ENCODE peak calls at places on chromosome 9, in seven cellular contexts. S is transverse colon, L is HCT116, D is ovary, T is lower leg skin, P is tibial nerve, G is A549. F is an unnamed sample.

GRCh38 chr9:107336718-107337360 is 53.8 kb downstream of the RAD23B start:
- DNase-seq in T (peak), S (no peak), D (no peak), P (no peak), L (no peak), G (no peak), F (no peak)

GRCh38 chr9:6096821-6097220 is 81.4 kb upstream of the RANBP6 start:
- DNase-seq in G (peak), L (no peak), T (no peak), P (no peak), D (no peak), S (no peak), F (no peak)

GRCh38 chr9:18910858-18911257 is 122.2 kb downstream of the SAXO1 start:
- DNase-seq in G (no peak), L (no peak), D (no peak), T (no peak), S (no peak), P (no peak), F (no peak)

GRCh38 chr9:4433379-4433778 is 56.9 kb upstream of the SLC1A1 start:
- DNase-seq in L (no peak), D (no peak), S (no peak), P (no peak), T (no peak), G (no peak), F (peak)

GRCh38 chr9:97703437-97704326 is 6.5 kb upstream of the XPA start:
- DNase-seq in P (no peak), L (peak), D (peak), T (no peak), S (no peak), G (peak), F (no peak)

GRCh38 chr9:95060246-95060645 is 257.3 kb downstream of the FANCC start:
- DNase-seq in G (no peak), T (no peak), P (no peak), S (no peak), L (no peak), D (no peak), F (no peak)

GRCh38 chr9:21031091-21031817 is at the start of gene HACD4:
- DNase-seq in G (peak), L (no peak), T (peak), S (peak), D (peak), P (peak), F (peak)

GRCh38 chr9:131732061-131732526 is 7.8 kb downstream of the RAPGEF1 start:
- DNase-seq in D (no peak), T (peak), P (no peak), S (peak), L (no peak), G (no peak), F (no peak)

GRCh38 chr9:99019523-99020331 is 76.0 kb downstream of the COL15A1 start:
- DNase-seq in G (peak), T (no peak), P (no peak), D (no peak), L (no peak), S (no peak), F (no peak)

GRCh38 chr9:95461448-95462381 is 55.1 kb downstream of the PTCH1 start:
- DNase-seq in S (no peak), D (no peak), L (no peak), G (no peak), P (no peak), T (no peak), F (peak)

GRCh38 chr9:120655005-120655622 is 59.2 kb downstream of the MEGF9 start:
- DNase-seq in G (no peak), D (no peak), S (no peak), P (no peak), T (no peak), L (no peak), F (no peak)

GRCh38 chr9:23379842-23380241 is 446.2 kb downstream of the ELAVL2 start:
- DNase-seq in L (no peak), G (no peak), D (no peak), T (no peak), P (no peak), S (peak), F (no peak)

GRCh38 chr9:71663931-71664459 is 104.3 kb downstream of the CEMIP2 start:
- DNase-seq in T (no peak), G (no peak), L (no peak), S (no peak), D (no peak), P (no peak), F (no peak)

GRCh38 chr9:78234810-78235209 is 1.1 kb upstream of the CEP78 start:
- DNase-seq in P (no peak), G (no peak), S (no peak), L (no peak), T (no peak), D (no peak), F (peak)

GRCh38 chr9:133199648-133200321 is 9.3 kb downstream of the OBP2B start:
- DNase-seq in L (no peak), T (no peak), D (no peak), G (no peak), P (no peak), S (peak), F (peak)

GRCh38 chr9:37328561-37329227 is 93.8 kb upstream of the GRHPR start:
- DNase-seq in T (no peak), D (no peak), P (no peak), S (no peak), L (no peak), G (no peak), F (no peak)

GRCh38 chr9:135147473-135147805 is 60.0 kb downstream of the OLFM1 start:
- DNase-seq in T (no peak), P (no peak), L (no peak), G (no peak), D (no peak), S (no peak), F (no peak)

GRCh38 chr9:7045361-7045760 is 287.6 kb downstream of the KDM4C start:
- DNase-seq in L (no peak), G (no peak), T (no peak), D (no peak), S (no peak), P (no peak), F (no peak)

GRCh38 chr9:81789751-81790150 is 100.4 kb upstream of the TLE1 start:
- DNase-seq in T (no peak), G (no peak), D (no peak), L (no peak), P (no peak), S (no peak), F (no peak)

GRCh38 chr9:136074706-136075105 is 20.4 kb downstream of the NACC2 start:
- DNase-seq in D (no peak), P (no peak), G (no peak), S (no peak), T (no peak), L (no peak), F (no peak)

GRCh38 chr9:17623965-17624364 is 45.1 kb downstream of the SH3GL2 start:
- DNase-seq in T (no peak), P (no peak), G (no peak), L (no peak), D (no peak), S (no peak), F (no peak)

GRCh38 chr9:97536480-97536879 is 35.0 kb downstream of the TMOD1 start:
- DNase-seq in T (no peak), G (no peak), D (peak), L (no peak), S (no peak), P (no peak), F (no peak)

GRCh38 chr9:107131108-107131799 is 151.8 kb upstream of the RAD23B start:
- DNase-seq in S (no peak), T (no peak), D (no peak), P (no peak), L (no peak), G (no peak), F (no peak)

GRCh38 chr9:68999393-69000105 is 14.4 kb downstream of the PRKACG start:
- DNase-seq in L (peak), D (peak), S (peak), T (peak), P (peak), G (peak), F (peak)

GRCh38 chr9:90921104-90921503 is 119.5 kb downstream of the SYK start:
- DNase-seq in P (no peak), S (peak), D (no peak), T (peak), G (no peak), L (no peak), F (no peak)

GRCh38 chr9:110432253-110432652 is 94.6 kb upstream of the TXNDC8 start:
- DNase-seq in S (no peak), L (no peak), P (no peak), G (no peak), T (no peak), D (no peak), F (peak)

GRCh38 chr9:111978616-111979015 is 82.0 kb downstream of the UGCG start:
- DNase-seq in G (no peak), T (no peak), D (no peak), S (no peak), L (no peak), P (no peak), F (no peak)

GRCh38 chr9:126420643-126421564 is 94.3 kb downstream of the MVB12B start:
- DNase-seq in T (no peak), P (no peak), D (no peak), S (no peak), G (peak), L (peak), F (no peak)

GRCh38 chr9:107005201-107005600 is 142.2 kb downstream of the ZNF462 start:
- DNase-seq in D (no peak), L (no peak), P (no peak), S (no peak), G (no peak), T (no peak), F (no peak)

GRCh38 chr9:131579789-131580211 is 34.5 kb downstream of the PRRT1B start:
- DNase-seq in L (no peak), P (no peak), D (no peak), S (no peak), T (no peak), G (no peak), F (no peak)

GRCh38 chr9:13487498-13487897 is 208.0 kb upstream of the MPDZ start:
- DNase-seq in D (no peak), P (no peak), S (no peak), T (no peak), L (no peak), G (no peak), F (no peak)

GRCh38 chr9:87259543-87259942 is 238.1 kb upstream of the DAPK1 start:
- DNase-seq in S (no peak), P (peak), D (no peak), T (no peak), G (no peak), L (no peak), F (no peak)

GRCh38 chr9:37395229-37395628 is 27.3 kb upstream of the GRHPR start:
- DNase-seq in S (no peak), T (no peak), G (no peak), L (no peak), P (no peak), D (no peak), F (no peak)

GRCh38 chr9:133284362-133284761 is 9.4 kb upstream of the ABO start:
- DNase-seq in D (no peak), G (no peak), S (no peak), P (no peak), T (no peak), L (no peak), F (no peak)

GRCh38 chr9:14062449-14063187 is 251.3 kb downstream of the NFIB start:
- DNase-seq in D (no peak), P (no peak), L (no peak), S (no peak), G (no peak), T (no peak), F (no peak)

GRCh38 chr9:22452415-22453010 is 5.9 kb downstream of the DMRTA1 start:
- DNase-seq in P (peak), S (peak), G (peak), D (peak), L (peak), T (peak), F (peak)

GRCh38 chr9:21412109-21412508 is 3.2 kb downstream of the IFNA8 start:
- DNase-seq in L (no peak), T (no peak), S (no peak), D (no peak), G (no peak), P (no peak), F (no peak)

GRCh38 chr9:73137914-73138313 is 13.8 kb upstream of the ANXA1 start:
- DNase-seq in G (no peak), S (no peak), P (no peak), T (no peak), D (no peak), L (no peak), F (no peak)

GRCh38 chr9:129407905-129408452 is 212.9 kb downstream of the C9orf50 start:
- DNase-seq in T (no peak), G (no peak), S (no peak), D (no peak), L (no peak), P (no peak), F (no peak)

GRCh38 chr9:129404621-129405020 is 216.3 kb downstream of the C9orf50 start:
- DNase-seq in L (no peak), P (no peak), T (no peak), D (no peak), S (no peak), G (no peak), F (no peak)

GRCh38 chr9:129405831-129406220 is 215.1 kb downstream of the C9orf50 start:
- DNase-seq in D (no peak), T (no peak), G (no peak), S (no peak), L (no peak), P (no peak), F (no peak)

GRCh38 chr9:129405089-129405830 is 215.6 kb downstream of the C9orf50 start:
- DNase-seq in G (peak), L (no peak), T (no peak), P (no peak), S (no peak), D (no peak), F (no peak)

DNA sequence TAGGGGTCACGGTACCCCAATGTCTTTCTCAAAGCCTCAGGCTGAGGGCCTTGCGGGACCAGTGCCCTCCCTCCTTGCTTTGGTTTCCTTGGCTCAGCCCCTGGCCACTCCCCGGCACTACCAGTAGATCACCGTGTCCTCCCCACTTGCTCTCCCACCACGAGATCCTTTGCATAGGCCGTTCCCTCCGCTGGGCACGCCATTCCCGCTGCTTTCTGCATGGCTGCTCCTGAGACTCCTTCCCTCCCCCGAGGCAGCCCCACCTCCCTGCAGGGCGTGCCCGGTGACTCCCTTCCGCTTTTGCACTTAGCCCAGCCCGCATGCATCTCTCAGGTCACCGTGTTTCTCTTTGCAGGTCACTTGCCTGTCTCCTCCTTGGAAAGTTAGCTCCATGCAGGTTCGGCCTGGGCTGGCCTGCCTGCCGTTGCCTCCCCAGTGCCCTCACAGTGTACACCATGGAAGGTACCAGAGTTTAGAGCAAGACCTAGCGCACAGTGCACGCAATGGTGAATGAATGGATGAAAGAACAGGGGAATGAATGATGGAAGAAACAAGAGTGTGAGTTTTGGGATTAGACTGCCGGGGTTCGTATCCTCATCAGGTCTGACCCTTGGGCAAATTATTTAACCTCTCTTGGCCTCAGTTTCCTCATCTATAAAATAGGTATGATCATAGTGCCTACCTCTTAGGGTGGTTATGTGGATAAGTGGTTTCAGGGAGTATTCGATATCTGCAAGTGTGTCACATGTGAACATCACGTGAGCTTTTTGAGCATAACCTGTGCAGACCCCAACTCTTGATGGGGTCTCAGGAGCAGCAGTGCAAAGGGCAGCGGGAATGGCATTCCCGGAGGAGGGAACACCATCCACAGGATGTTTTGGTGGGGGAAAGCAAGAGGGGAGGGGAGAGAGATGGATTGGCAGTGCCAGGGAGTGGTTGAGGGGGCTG is 214.3 kb downstream of the C9orf50 start:
- DNase-seq in T (peak), D (no peak), S (peak), G (peak), P (no peak), L (peak), F (no peak)
- TF ChIP-seq POLR2A in T (no peak), D (no peak), S (peak), G (peak), P (no peak), L (peak), F (no peak)

DNA sequence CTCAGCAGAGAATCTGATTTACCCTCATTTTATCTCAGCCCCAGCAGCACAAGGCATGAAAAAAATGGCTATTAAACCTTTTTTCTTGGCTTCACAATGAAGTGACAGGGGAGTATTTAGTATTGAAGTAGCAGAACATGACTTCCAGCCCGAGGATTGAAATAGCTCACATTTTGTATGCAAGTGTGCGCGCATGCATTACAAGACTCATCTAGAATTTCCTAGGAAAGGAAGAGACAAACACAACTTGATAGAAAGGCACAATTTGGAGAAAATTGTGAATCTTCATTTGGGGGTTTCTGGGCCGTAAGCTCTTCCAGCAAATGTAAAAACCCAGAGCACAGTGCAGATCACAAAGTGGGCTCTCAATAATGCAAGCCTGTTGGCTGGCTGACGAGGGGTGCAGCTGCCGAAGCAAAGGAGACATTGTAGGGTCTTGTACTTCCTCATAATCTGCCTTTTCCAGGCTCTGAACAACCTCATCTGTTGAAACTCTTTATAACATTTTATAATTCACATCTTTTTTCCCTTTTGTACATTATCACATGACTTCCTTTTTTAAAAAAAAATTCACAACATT is 109.0 kb downstream of the BAAT start:
- DNase-seq in L (no peak), T (no peak), P (no peak), D (no peak), G (no peak), S (no peak), F (no peak)
- TF ChIP-seq POLR2A in L (no peak), T (no peak), P (no peak), D (no peak), G (no peak), S (no peak), F (no peak)

GRCh38 chr9:128493424-128493823 is 11.1 kb upstream of the GLE1 start:
- DNase-seq in P (no peak), S (no peak), D (no peak), T (no peak), G (no peak), L (no peak), F (no peak)

GRCh38 chr9:128497824-128498610 is 6.5 kb upstream of the GLE1 start:
- DNase-seq in T (no peak), G (no peak), D (no peak), P (no peak), S (no peak), L (no peak), F (no peak)

GRCh38 chr9:128494743-128495124 is 9.8 kb upstream of the GLE1 start:
- DNase-seq in G (no peak), T (no peak), L (no peak), S (no peak), D (no peak), P (no peak), F (no peak)

GRCh38 chr9:128495804-128496417 is 8.6 kb upstream of the GLE1 start:
- DNase-seq in T (no peak), L (peak), G (peak), S (no peak), D (no peak), P (no peak), F (no peak)

DNA sequence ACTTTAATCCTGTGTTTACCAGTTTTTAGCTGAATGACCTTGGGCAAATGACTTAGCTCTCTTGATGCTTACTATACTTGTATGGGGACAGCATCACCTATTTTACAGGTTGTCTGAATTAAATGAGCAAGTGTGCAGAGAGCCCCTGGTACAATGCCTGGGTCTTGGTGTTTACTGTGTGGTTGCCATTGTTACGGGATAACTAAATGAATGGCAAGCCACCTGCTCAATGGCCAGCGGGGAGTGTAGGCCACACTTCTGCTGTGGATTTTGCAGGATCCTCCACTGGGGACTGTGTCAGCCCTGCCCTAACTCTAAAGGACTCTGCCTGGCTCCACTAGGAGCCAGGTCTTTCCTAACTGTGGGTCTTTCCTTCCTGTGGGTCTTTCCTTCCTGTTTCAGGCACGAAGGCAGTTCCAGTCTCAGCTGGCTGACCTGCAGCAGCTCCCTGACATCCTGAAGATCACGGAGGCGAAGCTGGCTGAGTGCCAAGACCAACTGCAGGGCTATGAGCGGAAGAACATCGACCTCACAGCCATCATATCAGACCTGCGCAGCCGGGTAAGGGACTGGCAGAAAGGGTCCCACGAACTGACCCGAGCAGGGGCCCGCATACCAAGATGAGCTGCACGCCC is 10.3 kb upstream of the GLE1 start:
- DNase-seq in L (no peak), T (peak), G (no peak), D (peak), S (peak), P (peak), F (peak)
- TF ChIP-seq POLR2A in L (no peak), T (no peak), G (no peak), D (no peak), S (no peak), P (no peak), F (no peak)

GRCh38 chr9:128684065-128684324 is 5.0 kb upstream of the SET start:
- DNase-seq in P (no peak), T (no peak), S (no peak), G (no peak), L (no peak), D (no peak), F (no peak)
- TF ChIP-seq POLR2A in P (no peak), T (no peak), S (no peak), G (no peak), L (no peak), D (no peak), F (no peak)

DNA sequence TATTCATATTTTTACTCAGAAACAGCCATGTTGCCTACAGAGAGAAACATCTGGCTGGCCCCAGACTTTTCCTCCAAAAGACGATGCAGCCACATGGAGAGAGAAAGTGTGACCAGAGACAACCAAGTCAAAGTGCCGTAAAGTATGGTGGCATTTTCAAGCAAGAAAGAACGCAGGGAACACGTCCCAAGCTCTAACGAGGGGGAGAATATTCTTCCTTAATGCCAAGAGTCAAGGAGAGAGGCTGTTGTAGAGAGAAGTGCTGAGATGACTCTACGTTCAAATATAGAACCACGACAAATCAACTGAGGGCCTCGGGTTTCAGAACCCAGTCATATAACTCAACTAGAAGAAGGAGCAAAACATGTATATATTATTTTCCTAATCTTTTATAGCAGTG is 55.9 kb downstream of the FNBP1 start:
- DNase-seq in S (no peak), G (no peak), P (no peak), T (no peak), D (no peak), L (no peak), F (no peak)
- TF ChIP-seq POLR2A in S (no peak), G (no peak), P (no peak), T (no peak), D (no peak), L (no peak), F (no peak)

GRCh38 chr9:33393581-33393980 is 8.8 kb downstream of the AQP7 start:
- DNase-seq in G (no peak), P (no peak), S (no peak), D (no peak), L (no peak), T (no peak), F (no peak)
- TF ChIP-seq POLR2A in G (no peak), P (no peak), S (no peak), D (no peak), L (no peak), T (no peak), F (no peak)